ENCODE peak calls at places on chromosomes 4 and X, in seven cellular contexts. S is activated naive CD8-positive, alpha-beta T cell treated with anti-CD3 and anti-CD28 coated beads for 36 hours; M is left colon; D is GM04504; U is WERI-Rb-1; H is H54; A is HT-29. G is an unnamed sample.

GRCh38 chr4:152777488-152777887 is 2.0 kb downstream of the TIGD4 start:
- DNase-seq in S (no peak), M (no peak), D (no peak), U (no peak), H (no peak), A (no peak), G (no peak)

GRCh38 chr4:139129206-139129605 is 47.8 kb downstream of the ELF2 start:
- DNase-seq in S (no peak), M (no peak), D (no peak), U (no peak), H (no peak), A (no peak), G (no peak)

GRCh38 chr4:84418032-84418709 is 80.9 kb downstream of the NKX6-1 start:
- DNase-seq in S (no peak), M (peak), D (no peak), U (peak), H (no peak), A (no peak), G (no peak)

GRCh38 chr4:124641715-124642380 is 70.7 kb downstream of the ANKRD50 start:
- DNase-seq in S (no peak), M (no peak), D (peak), U (no peak), H (peak), A (peak), G (peak)

GRCh38 chr4:75990129-75990528 is 616 bp downstream of the SDAD1 start:
- DNase-seq in S (no peak), M (no peak), D (no peak), U (no peak), H (no peak), A (no peak), G (no peak)

GRCh38 chr4:8910100-8910821 is 38.6 kb upstream of the HMX1 start:
- DNase-seq in S (no peak), M (no peak), D (no peak), U (peak), H (no peak), A (no peak), G (no peak)

GRCh38 chrX:72029473-72030411 is 102.0 kb downstream of the RTL5 start:
- DNase-seq in S (no peak), M (no peak), D (peak), U (peak), H (peak), A (peak), G (peak)

GRCh38 chr4:89024051-89024675 is 32.8 kb downstream of the FAM13A start:
- DNase-seq in S (peak), M (peak), D (peak), U (peak), H (peak), A (peak), G (peak)

GRCh38 chrX:46683023-46683422 is 75.9 kb downstream of the SLC9A7 start:
- DNase-seq in S (no peak), M (no peak), D (no peak), U (no peak), H (no peak), A (no peak), G (no peak)

GRCh38 chr4:189202182-189202868 is 738.3 kb upstream of the FRG1 start:
- DNase-seq in S (peak), M (peak), D (peak), U (peak), H (peak), A (peak), G (peak)

GRCh38 chrX:137428777-137429564 is 137.0 kb upstream of the ZIC3 start:
- DNase-seq in S (no peak), M (no peak), D (no peak), U (no peak), H (no peak), A (no peak), G (no peak)

GRCh38 chrX:150767045-150767395 is 73.8 kb downstream of the MTMR1 start:
- DNase-seq in S (no peak), M (no peak), D (no peak), U (peak), H (no peak), A (peak), G (no peak)

G was measured in GM04503.